ENCODE peak calls at places on chromosomes 16 and 17, in six cellular contexts. Z, E, D, T, J and Y are unnamed samples.
A peak's percentile ranks its signal among the peaks of the same experiment; 100 is the strongest.

GRCh38 chr17:8940866-8941471 is 24.5 kb downstream of the PIK3R5 start:
- DNase-seq in J (no peak), T (no peak), E (no peak), D (no peak), Z (no peak), Y (no peak)

GRCh38 chr17:20095366-20096080 is 86.4 kb downstream of the SPECC1 start:
- DNase-seq in D (peak; percentile 89), Z (peak; percentile 42), J (peak; percentile 82), T (peak; percentile 60), E (peak; percentile 35), Y (no peak)

GRCh38 chr16:73049051-73049910 is 1.4 kb upstream of the ZFHX3 start:
- DNase-seq in Z (no peak), J (no peak), D (no peak), T (no peak), E (no peak), Y (no peak)

GRCh38 chr17:3845361-3845753 is 689 bp downstream of the NCBP3 start:
- DNase-seq in Z (no peak), T (no peak), E (peak; percentile 30), J (no peak), D (no peak), Y (no peak)

GRCh38 chr16:88779406-88780099 is 5.5 kb downstream of the PIEZO1 start:
- DNase-seq in D (no peak), T (no peak), E (no peak), Z (no peak), J (peak; percentile 19), Y (no peak)

GRCh38 chr17:41802961-41803682 is 8.6 kb downstream of the P3H4 start:
- DNase-seq in T (no peak), Z (no peak), E (no peak), D (peak; percentile 44), J (peak; percentile 39), Y (no peak)

GRCh38 chr16:17419266-17419665 is 51.5 kb downstream of the XYLT1 start:
- DNase-seq in E (no peak), J (no peak), D (no peak), T (no peak), Z (no peak), Y (no peak)

GRCh38 chr17:71117461-71117860 is 948.1 kb downstream of the KCNJ2 start:
- DNase-seq in Z (no peak), E (peak; percentile 80), J (no peak), T (no peak), D (no peak), Y (no peak)

GRCh38 chr16:67847064-67847861 is at the start of gene CENPT:
- DNase-seq in J (peak; percentile 62), E (peak; percentile 70), T (peak; percentile 32), D (peak; percentile 54), Z (no peak), Y (no peak)

GRCh38 chr17:81552244-81553017 is at the start of gene FAAP100:
- DNase-seq in T (peak; percentile 86), Z (peak; percentile 92), J (peak; percentile 90), D (peak; percentile 59), E (peak; percentile 79), Y (no peak)

GRCh38 chr17:78151514-78152008 is 5.4 kb downstream of the C17orf99 start:
- DNase-seq in Z (no peak), J (peak; percentile 44), E (no peak), T (no peak), D (no peak), Y (no peak)

GRCh38 chr16:10939649-10940206 is 2.5 kb downstream of the DEXI start:
- DNase-seq in T (no peak), Z (no peak), D (no peak), J (no peak), E (no peak), Y (no peak)

GRCh38 chr16:58481226-58481869 is 18.6 kb upstream of the NDRG4 start:
- DNase-seq in D (no peak), E (no peak), J (no peak), T (no peak), Z (no peak), Y (peak; percentile 60)

GRCh38 chr16:58478427-58478826 is 21.5 kb upstream of the NDRG4 start:
- DNase-seq in E (no peak), J (no peak), D (no peak), Z (no peak), T (no peak), Y (no peak)

GRCh38 chr16:58485184-58485887 is 14.6 kb upstream of the NDRG4 start:
- DNase-seq in E (no peak), T (no peak), D (no peak), Z (no peak), J (no peak), Y (peak; percentile 40)

GRCh38 chr16:58476791-58477190 is 23.2 kb upstream of the NDRG4 start:
- DNase-seq in E (no peak), D (no peak), J (no peak), T (no peak), Z (no peak), Y (no peak)

DNA sequence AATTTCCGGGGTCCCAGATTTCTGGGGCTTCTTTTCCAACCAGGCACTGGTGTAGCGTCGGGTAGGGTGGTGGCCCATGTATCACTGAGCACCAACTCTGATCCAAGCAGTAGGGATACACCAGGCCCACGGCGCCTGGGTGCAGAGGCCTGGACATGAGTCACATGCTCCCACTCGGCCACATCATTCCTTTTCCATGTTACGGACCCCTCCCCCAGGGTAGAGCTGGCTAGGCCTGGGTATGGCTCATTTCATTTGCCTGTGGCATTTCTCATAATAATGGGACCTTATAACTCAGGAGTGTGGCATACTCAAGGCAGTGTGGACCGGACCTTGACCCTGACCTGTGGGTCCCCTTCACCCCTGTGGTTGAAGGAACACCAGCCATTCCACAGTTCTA is 18.0 kb upstream of the NDRG4 start:
- DNase-seq in E (no peak), J (no peak), T (no peak), Z (no peak), D (no peak), Y (peak; percentile 55)
- TF ChIP-seq CTCF in E (no peak), J (no peak), T (no peak), Z (no peak), D (no peak), Y (no peak)

GRCh38 chr17:76153640-76154039 is 12.6 kb upstream of the FOXJ1 start:
- DNase-seq in T (no peak), E (peak; percentile 56), D (no peak), Z (no peak), J (peak; percentile 67), Y (no peak)
- TF ChIP-seq CTCF in T (peak; percentile 19), E (peak; percentile 62), D (no peak), Z (no peak), J (peak; percentile 55), Y (peak; percentile 40)

GRCh38 chr16:74309789-74310781 is 13.5 kb downstream of the PSMD7 start:
- DNase-seq in Z (peak; percentile 73), E (peak; percentile 76), D (no peak), J (peak; percentile 76), T (peak; percentile 14), Y (no peak)
- TF ChIP-seq CTCF in Z (peak; percentile 76), E (peak; percentile 83), D (peak; percentile 78), J (peak; percentile 87), T (peak; percentile 76), Y (peak; percentile 90)

DNA sequence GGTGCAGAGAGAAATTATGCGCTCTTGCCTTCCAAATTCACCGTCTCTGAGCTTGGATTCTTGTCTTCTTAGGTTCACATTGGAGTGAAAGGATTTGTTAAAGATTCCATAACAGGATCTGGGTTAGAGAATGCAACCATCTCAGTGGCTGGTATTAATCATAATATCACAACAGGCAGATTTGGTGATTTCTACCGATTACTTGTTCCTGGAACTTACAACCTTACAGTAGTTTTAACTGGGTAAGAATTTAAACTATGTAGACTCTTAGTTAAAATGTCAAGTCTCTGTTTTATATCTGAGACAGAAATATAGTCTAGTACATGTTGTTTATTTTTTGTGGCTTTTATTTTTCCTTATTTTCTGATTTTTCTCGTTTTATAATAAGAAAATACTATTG is 42.9 kb downstream of the CPD start:
- DNase-seq in D (no peak), J (no peak), Z (no peak), T (no peak), E (no peak), Y (no peak)
- TF ChIP-seq CTCF in D (no peak), J (no peak), Z (no peak), T (no peak), E (no peak), Y (no peak)

GRCh38 chr16:4733747-4734062 is 366 bp downstream of the ANKS3 start:
- DNase-seq in T (no peak), E (no peak), J (no peak), D (no peak), Z (no peak), Y (no peak)
- TF ChIP-seq CTCF in T (no peak), E (no peak), J (no peak), D (no peak), Z (no peak), Y (no peak)

DNA sequence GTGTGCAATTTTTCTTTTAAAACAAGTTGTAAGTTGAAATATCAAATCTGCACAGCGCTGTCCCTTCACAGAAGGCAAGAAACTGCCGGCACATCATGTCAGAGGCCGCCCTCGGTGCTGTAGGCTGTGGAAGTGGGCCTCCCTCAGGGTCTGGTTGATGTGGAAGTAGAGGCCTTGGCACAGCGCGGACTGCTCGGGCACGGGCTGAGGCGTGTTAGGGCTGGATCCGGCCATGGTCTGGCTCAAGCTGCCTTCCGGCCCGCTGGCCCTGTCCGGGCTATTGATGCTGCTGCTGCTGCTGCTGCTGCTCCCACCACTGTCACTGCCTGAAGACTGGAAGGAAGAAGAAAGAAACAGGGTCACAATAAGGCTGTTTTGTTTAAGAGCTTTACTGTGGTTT is 16.6 kb downstream of the COG1 start:
- DNase-seq in J (no peak), Z (no peak), T (no peak), D (no peak), E (no peak), Y (no peak)
- TF ChIP-seq CTCF in J (no peak), Z (no peak), T (no peak), D (no peak), E (no peak), Y (no peak)